ENCODE peak calls at places on chromosomes 1 and 21, in five cellular contexts. One of them, this sample, is unnamed.

GRCh38 chr1:161305872-161306519 is 3.8 kb downstream of the MPZ start:
- DNase-seq in hippocampal formation: peak
- DNase-seq in PC-9: no peak
- DNase-seq in NCI-H1417: peak
- DNase-seq in cardiac muscle cell: peak
- DNase-seq in this sample: peak

GRCh38 chr1:2534315-2534714 is 4.3 kb upstream of the HES5 start:
- DNase-seq in hippocampal formation: no peak
- DNase-seq in PC-9: no peak
- DNase-seq in NCI-H1417: no peak
- DNase-seq in cardiac muscle cell: no peak
- DNase-seq in this sample: no peak

GRCh38 chr1:213675043-213675442 is 312.7 kb upstream of the PROX1 start:
- DNase-seq in hippocampal formation: no peak
- DNase-seq in PC-9: no peak
- DNase-seq in NCI-H1417: no peak
- DNase-seq in cardiac muscle cell: no peak
- DNase-seq in this sample: no peak

GRCh38 chr1:18556364-18556763 is 74.3 kb upstream of the PAX7 start:
- DNase-seq in hippocampal formation: no peak
- DNase-seq in PC-9: no peak
- DNase-seq in NCI-H1417: no peak
- DNase-seq in cardiac muscle cell: peak
- DNase-seq in this sample: no peak

GRCh38 chr1:151606384-151606783 is 5.5 kb upstream of the SNX27 start:
- DNase-seq in hippocampal formation: no peak
- DNase-seq in PC-9: peak
- DNase-seq in NCI-H1417: no peak
- DNase-seq in cardiac muscle cell: no peak
- DNase-seq in this sample: no peak

GRCh38 chr21:22352088-22352487 is 1353.9 kb downstream of the NCAM2 start:
- DNase-seq in hippocampal formation: no peak
- DNase-seq in PC-9: no peak
- DNase-seq in NCI-H1417: no peak
- DNase-seq in cardiac muscle cell: no peak
- DNase-seq in this sample: no peak

GRCh38 chr1:171422489-171422888 is 62.8 kb upstream of the PRRC2C start:
- DNase-seq in hippocampal formation: no peak
- DNase-seq in PC-9: no peak
- DNase-seq in NCI-H1417: no peak
- DNase-seq in cardiac muscle cell: peak
- DNase-seq in this sample: no peak

GRCh38 chr1:7042322-7043231 is 257.3 kb downstream of the CAMTA1 start:
- DNase-seq in hippocampal formation: peak
- DNase-seq in PC-9: no peak
- DNase-seq in NCI-H1417: peak
- DNase-seq in cardiac muscle cell: peak
- DNase-seq in this sample: peak

GRCh38 chr1:120179420-120180348 is 3.4 kb upstream of the SEC22B start:
- DNase-seq in hippocampal formation: no peak
- DNase-seq in PC-9: peak
- DNase-seq in NCI-H1417: peak
- DNase-seq in cardiac muscle cell: peak
- DNase-seq in this sample: peak

GRCh38 chr21:33894736-33895288 is 20.8 kb downstream of the ATP5PO start:
- DNase-seq in hippocampal formation: peak
- DNase-seq in PC-9: peak
- DNase-seq in NCI-H1417: peak
- DNase-seq in cardiac muscle cell: peak
- DNase-seq in this sample: peak

GRCh38 chr1:54121482-54122130 is 31.2 kb downstream of the CDCP2 start:
- DNase-seq in hippocampal formation: peak
- DNase-seq in PC-9: peak
- DNase-seq in NCI-H1417: peak
- DNase-seq in cardiac muscle cell: peak
- DNase-seq in this sample: peak

GRCh38 chr1:39272027-39272790 is 67.7 kb downstream of the MACF1 start:
- DNase-seq in hippocampal formation: peak
- DNase-seq in PC-9: no peak
- DNase-seq in NCI-H1417: peak
- DNase-seq in cardiac muscle cell: no peak
- DNase-seq in this sample: no peak

GRCh38 chr1:54227091-54227602 is 27.2 kb downstream of the MRPL37 start:
- DNase-seq in hippocampal formation: peak
- DNase-seq in PC-9: peak
- DNase-seq in NCI-H1417: no peak
- DNase-seq in cardiac muscle cell: peak
- DNase-seq in this sample: peak

GRCh38 chr1:223657978-223658377 is 7.5 kb downstream of the CAPN8 start:
- DNase-seq in hippocampal formation: no peak
- DNase-seq in PC-9: no peak
- DNase-seq in NCI-H1417: no peak
- DNase-seq in cardiac muscle cell: no peak
- DNase-seq in this sample: no peak

GRCh38 chr1:151862604-151863003 is 9.1 kb upstream of the THEM5 start:
- DNase-seq in hippocampal formation: no peak
- DNase-seq in PC-9: no peak
- DNase-seq in NCI-H1417: no peak
- DNase-seq in cardiac muscle cell: no peak
- DNase-seq in this sample: no peak

GRCh38 chr1:110433803-110434202 is 17.1 kb upstream of the PROK1 start:
- DNase-seq in hippocampal formation: no peak
- DNase-seq in PC-9: peak
- DNase-seq in NCI-H1417: peak
- DNase-seq in cardiac muscle cell: peak
- DNase-seq in this sample: no peak

GRCh38 chr1:1371741-1372711 is 3.0 kb downstream of the AURKAIP1 start:
- DNase-seq in hippocampal formation: peak
- DNase-seq in PC-9: peak
- DNase-seq in NCI-H1417: peak
- DNase-seq in cardiac muscle cell: peak
- DNase-seq in this sample: no peak

GRCh38 chr1:15834406-15835204 is 12.9 kb upstream of the SPEN start:
- DNase-seq in hippocampal formation: peak
- DNase-seq in PC-9: peak
- DNase-seq in NCI-H1417: peak
- DNase-seq in cardiac muscle cell: peak
- DNase-seq in this sample: peak

GRCh38 chr1:89754518-89754917 is 66.3 kb upstream of the LRRC8D start:
- DNase-seq in hippocampal formation: peak
- DNase-seq in PC-9: no peak
- DNase-seq in NCI-H1417: no peak
- DNase-seq in cardiac muscle cell: peak
- DNase-seq in this sample: no peak

GRCh38 chr1:193066606-193067005 is 7.2 kb downstream of the RO60 start:
- DNase-seq in hippocampal formation: no peak
- DNase-seq in PC-9: no peak
- DNase-seq in NCI-H1417: no peak
- DNase-seq in cardiac muscle cell: no peak
- DNase-seq in this sample: no peak

GRCh38 chr1:206498685-206499084 is 8.6 kb upstream of the RASSF5 start:
- DNase-seq in hippocampal formation: no peak
- DNase-seq in PC-9: peak
- DNase-seq in NCI-H1417: no peak
- DNase-seq in cardiac muscle cell: no peak
- DNase-seq in this sample: no peak

GRCh38 chr21:41283211-41283818 is 33.3 kb upstream of the FAM3B start:
- DNase-seq in hippocampal formation: peak
- DNase-seq in PC-9: peak
- DNase-seq in NCI-H1417: peak
- DNase-seq in cardiac muscle cell: peak
- DNase-seq in this sample: no peak

GRCh38 chr1:2856821-2857290 is 55.4 kb upstream of the TTC34 start:
- DNase-seq in hippocampal formation: no peak
- DNase-seq in PC-9: no peak
- DNase-seq in NCI-H1417: peak
- DNase-seq in cardiac muscle cell: no peak
- DNase-seq in this sample: no peak

GRCh38 chr1:162632234-162632666 is at the start of gene DDR2:
- DNase-seq in hippocampal formation: no peak
- DNase-seq in PC-9: no peak
- DNase-seq in NCI-H1417: no peak
- DNase-seq in cardiac muscle cell: peak
- DNase-seq in this sample: no peak

GRCh38 chr1:183653876-183654451 is 848 bp upstream of the APOBEC4 start:
- DNase-seq in hippocampal formation: no peak
- DNase-seq in PC-9: no peak
- DNase-seq in NCI-H1417: no peak
- DNase-seq in cardiac muscle cell: no peak
- DNase-seq in this sample: no peak

GRCh38 chr1:235156265-235156664 is 4.8 kb downstream of the RBM34 start:
- DNase-seq in hippocampal formation: no peak
- DNase-seq in PC-9: no peak
- DNase-seq in NCI-H1417: no peak
- DNase-seq in cardiac muscle cell: no peak
- DNase-seq in this sample: no peak

GRCh38 chr21:38984982-38985422 is 179.3 kb downstream of the ETS2 start:
- DNase-seq in hippocampal formation: no peak
- DNase-seq in PC-9: no peak
- DNase-seq in NCI-H1417: no peak
- DNase-seq in cardiac muscle cell: peak
- DNase-seq in this sample: no peak

GRCh38 chr1:195794225-195794624 is 814.0 kb downstream of the KCNT2 start:
- DNase-seq in hippocampal formation: no peak
- DNase-seq in PC-9: no peak
- DNase-seq in NCI-H1417: no peak
- DNase-seq in cardiac muscle cell: no peak
- DNase-seq in this sample: no peak

GRCh38 chr1:223609961-223610360 is 55.5 kb downstream of the CAPN8 start:
- DNase-seq in hippocampal formation: no peak
- DNase-seq in PC-9: no peak
- DNase-seq in NCI-H1417: peak
- DNase-seq in cardiac muscle cell: no peak
- DNase-seq in this sample: no peak

GRCh38 chr1:172699111-172699510 is 40.2 kb downstream of the FASLG start:
- DNase-seq in hippocampal formation: no peak
- DNase-seq in PC-9: peak
- DNase-seq in NCI-H1417: no peak
- DNase-seq in cardiac muscle cell: peak
- DNase-seq in this sample: no peak

This sample was measured in nucleus accumbens.